ENCODE peak calls at places on chromosomes 7 and 10, in eight cellular contexts. X is stromal cell of bone marrow, A is tibial artery, G is myocyte, D is transverse colon, Z is NCI-H460, L is coronary artery, W is EH. M is an unnamed sample.

GRCh38 chr7:130293521-130293920 is 560 bp downstream of the CPA4 start:
- DNase-seq in D (no peak), W (no peak), Z (no peak), X (no peak), L (no peak), A (no peak), G (no peak), M (no peak)

GRCh38 chr7:47652591-47652990 is 70.7 kb upstream of the TNS3 start:
- DNase-seq in D (no peak), X (no peak), A (no peak), L (no peak), Z (no peak), W (peak), G (no peak), M (no peak)

GRCh38 chr10:76435154-76435553 is 1003.7 kb downstream of the LRMDA start:
- DNase-seq in L (no peak), W (peak), D (no peak), A (no peak), X (no peak), G (no peak), Z (no peak), M (no peak)

GRCh38 chr7:150665075-150665794 is 20.3 kb upstream of the GIMAP2 start:
- DNase-seq in W (no peak), X (no peak), L (no peak), D (no peak), Z (no peak), A (no peak), G (no peak), M (no peak)

GRCh38 chr10:78025685-78026364 is 3.5 kb downstream of the POLR3A start:
- DNase-seq in W (peak), D (no peak), A (no peak), Z (no peak), X (peak), L (no peak), G (no peak), M (no peak)

GRCh38 chr7:17369686-17370426 is 71.4 kb downstream of the AHR start:
- DNase-seq in A (no peak), X (peak), W (peak), L (no peak), D (no peak), G (peak), Z (peak), M (peak)

GRCh38 chr10:92385836-92386235 is 94.9 kb downstream of the MARCHF5 start:
- DNase-seq in L (no peak), Z (no peak), D (no peak), G (no peak), W (no peak), A (no peak), X (no peak), M (peak)

GRCh38 chr7:100573691-100574361 is at the start of gene SAP25:
- DNase-seq in X (no peak), L (no peak), A (no peak), Z (no peak), G (no peak), W (no peak), D (no peak), M (no peak)

GRCh38 chr7:43491984-43492383 is 90.9 kb upstream of the STK17A start:
- DNase-seq in W (peak), Z (peak), A (no peak), L (no peak), G (peak), X (peak), D (no peak), M (no peak)